ENCODE peak calls at places on chromosomes 1 and 21, in eight cellular contexts. V, F, U, J, E, X, R and Z are unnamed samples. For H3K27me3 and H3K4me1, the result is how much of the 10 kb centered on the place peaks cover.

GRCh38 chr1:9901148-9902059 is 8.7 kb downstream of the CTNNBIP1 start:
- DNase-seq in V (peak), F (no peak), U (no peak), J (no peak), E (no peak), X (no peak), R (no peak), Z (peak)

GRCh38 chr1:84143796-84144565 is at the start of gene PRKACB:
- DNase-seq in V (no peak), F (no peak), U (peak), J (no peak), E (no peak), X (peak), R (no peak), Z (no peak)

GRCh38 chr1:238223067-238223640 is 332.4 kb upstream of the ZP4 start:
- DNase-seq in V (no peak), F (no peak), U (no peak), J (no peak), E (no peak), X (no peak), R (no peak), Z (no peak)

GRCh38 chr21:45895778-45896370 is 85.7 kb upstream of the COL6A1 start:
- DNase-seq in V (no peak), F (no peak), U (no peak), J (no peak), E (no peak), X (no peak), R (no peak), Z (no peak)

GRCh38 chr1:34476371-34476770 is 278.5 kb upstream of the GJB5 start:
- DNase-seq in V (no peak), F (no peak), U (no peak), J (no peak), E (no peak), X (no peak), R (no peak), Z (no peak)

GRCh38 chr1:60600532-60600931 is 481.8 kb upstream of the NFIA start:
- DNase-seq in V (no peak), F (no peak), U (no peak), J (no peak), E (no peak), X (no peak), R (no peak), Z (no peak)

GRCh38 chr1:150066328-150066727 is 1.2 kb upstream of the VPS45 start:
- DNase-seq in V (no peak), F (no peak), U (no peak), J (no peak), E (no peak), X (no peak), R (no peak), Z (no peak)

GRCh38 chr21:43611598-43612369 is 47.5 kb downstream of the HSF2BP start:
- DNase-seq in V (peak), F (peak), U (no peak), J (peak), E (no peak), X (peak), R (peak), Z (peak)

GRCh38 chr1:28935293-28935692 is 20.9 kb downstream of the EPB41 start:
- DNase-seq in V (no peak), F (no peak), U (no peak), J (no peak), E (no peak), X (no peak), R (no peak), Z (no peak)

GRCh38 chr1:111202366-111202706 is 1.9 kb upstream of the DENND2D start:
- DNase-seq in V (no peak), F (no peak), U (no peak), J (no peak), E (no peak), X (no peak), R (no peak), Z (no peak)

GRCh38 chr1:9126511-9126910 is 2.4 kb downstream of the GPR157 start:
- DNase-seq in V (no peak), F (no peak), U (no peak), J (no peak), E (no peak), X (no peak), R (no peak), Z (no peak)

GRCh38 chr1:230243583-230244377 is 176.7 kb downstream of the GALNT2 start:
- DNase-seq in V (no peak), F (peak), U (no peak), J (no peak), E (no peak), X (peak), R (no peak), Z (no peak)

GRCh38 chr1:240139511-240139910 is 47.8 kb downstream of the FMN2 start:
- DNase-seq in V (no peak), F (peak), U (no peak), J (no peak), E (no peak), X (no peak), R (no peak), Z (no peak)

GRCh38 chr1:90434460-90434859 is 282.6 kb downstream of the BARHL2 start:
- DNase-seq in V (no peak), F (peak), U (peak), J (no peak), E (no peak), X (no peak), R (no peak), Z (no peak)

GRCh38 chr1:115140442-115141144 is 51.3 kb upstream of the TSPAN2 start:
- DNase-seq in V (no peak), F (no peak), U (no peak), J (no peak), E (no peak), X (no peak), R (no peak), Z (no peak)

GRCh38 chr1:226656201-226656600 is 82.9 kb downstream of the ITPKB start:
- DNase-seq in V (no peak), F (peak), U (no peak), J (no peak), E (no peak), X (no peak), R (no peak), Z (peak)

GRCh38 chr1:6002714-6003501 is 10.7 kb upstream of the NPHP4 start:
- DNase-seq in V (peak), F (no peak), U (no peak), J (no peak), E (no peak), X (no peak), R (peak), Z (peak)

GRCh38 chr1:79791488-79792211 is 785.1 kb upstream of the ADGRL4 start:
- DNase-seq in V (no peak), F (no peak), U (no peak), J (no peak), E (no peak), X (no peak), R (no peak), Z (no peak)

GRCh38 chr1:154272999-154273563 is 652 bp downstream of the HAX1 start:
- DNase-seq in V (no peak), F (no peak), U (no peak), J (no peak), E (no peak), X (no peak), R (no peak), Z (no peak)

GRCh38 chr1:45890078-45890477 is 86.7 kb downstream of the MAST2 start:
- DNase-seq in V (no peak), F (no peak), U (no peak), J (no peak), E (no peak), X (no peak), R (no peak), Z (no peak)

GRCh38 chr1:13817906-13818305 is 117.9 kb downstream of the PRDM2 start:
- DNase-seq in V (no peak), F (no peak), U (no peak), J (no peak), E (no peak), X (no peak), R (no peak), Z (no peak)

GRCh38 chr1:42910985-42911384 is 47.7 kb downstream of the SLC2A1 start:
- DNase-seq in V (no peak), F (peak), U (no peak), J (no peak), E (no peak), X (no peak), R (no peak), Z (no peak)

GRCh38 chr1:173867141-173867752 is 542 bp downstream of the GAS5 start:
- DNase-seq in V (no peak), F (no peak), U (no peak), J (no peak), E (no peak), X (no peak), R (no peak), Z (no peak)

GRCh38 chr1:235745448-235746136 is 96.0 kb upstream of the GNG4 start:
- DNase-seq in V (no peak), F (no peak), U (no peak), J (no peak), E (no peak), X (peak), R (no peak), Z (no peak)

GRCh38 chr1:110990541-110990940 is 26.8 kb upstream of the LRIF1 start:
- DNase-seq in V (no peak), F (no peak), U (no peak), J (no peak), E (no peak), X (no peak), R (no peak), Z (no peak)

GRCh38 chr1:87549691-87550090 is 221.0 kb downstream of the LMO4 start:
- DNase-seq in V (no peak), F (no peak), U (no peak), J (no peak), E (no peak), X (peak), R (no peak), Z (no peak)

GRCh38 chr1:221912230-221912629 is 170.3 kb upstream of the DUSP10 start:
- DNase-seq in V (no peak), F (no peak), U (no peak), J (no peak), E (no peak), X (no peak), R (no peak), Z (no peak)

GRCh38 chr1:153490272-153491051 is 30.0 kb upstream of the S100A7 start:
- DNase-seq in V (no peak), F (no peak), U (no peak), J (no peak), E (no peak), X (peak), R (no peak), Z (peak)

GRCh38 chr1:222034790-222035189 is 292.9 kb upstream of the DUSP10 start:
- DNase-seq in V (no peak), F (no peak), U (peak), J (no peak), E (no peak), X (peak), R (no peak), Z (no peak)

GRCh38 chr21:15445327-15445726 is 284.5 kb upstream of the USP25 start:
- DNase-seq in V (no peak), F (no peak), U (no peak), J (no peak), E (no peak), X (no peak), R (no peak), Z (no peak)

GRCh38 chr1:154982897-154983648 is at the start of gene FLAD1:
- DNase-seq in V (peak), F (peak), U (peak), J (peak), E (peak), X (peak), R (peak), Z (peak)

GRCh38 chr21:8993943-8994639 is 1527.3 kb upstream of the TPTE start:
- DNase-seq in V (no peak), F (no peak), U (no peak), J (no peak), E (no peak), X (no peak), R (no peak), Z (no peak)

GRCh38 chr1:111923766-111924165 is 65.7 kb downstream of the KCND3 start:
- DNase-seq in V (no peak), F (no peak), U (no peak), J (no peak), E (no peak), X (no peak), R (no peak), Z (no peak)

GRCh38 chr1:11539850-11540772 is 61.2 kb downstream of the DISP3 start:
- DNase-seq in V (peak), F (no peak), U (no peak), J (no peak), E (no peak), X (no peak), R (no peak), Z (no peak)

GRCh38 chr1:234093741-234094140 is 189.3 kb downstream of the SLC35F3 start:
- DNase-seq in V (no peak), F (no peak), U (no peak), J (no peak), E (no peak), X (no peak), R (peak), Z (peak)

GRCh38 chr1:26537951-26538352 is 8.4 kb downstream of the RPS6KA1 start:
- DNase-seq in V (peak), F (peak), U (no peak), J (no peak), E (no peak), X (peak), R (no peak), Z (no peak)

GRCh38 chr1:200437556-200438203 is 27.8 kb upstream of the ZNF281 start:
- DNase-seq in V (no peak), F (no peak), U (no peak), J (no peak), E (no peak), X (peak), R (no peak), Z (no peak)

GRCh38 chr1:46169811-46170454 is 5.0 kb upstream of the TSPAN1 start:
- DNase-seq in V (no peak), F (no peak), U (no peak), J (no peak), E (no peak), X (no peak), R (no peak), Z (no peak)

GRCh38 chr1:147807405-147807804 is 47.0 kb upstream of the GJA5 start:
- DNase-seq in V (no peak), F (peak), U (no peak), J (no peak), E (no peak), X (no peak), R (no peak), Z (no peak)

GRCh38 chr21:27300770-27301169 is 333.9 kb upstream of the ADAMTS5 start:
- DNase-seq in V (no peak), F (no peak), U (no peak), J (no peak), E (no peak), X (peak), R (no peak), Z (no peak)

GRCh38 chr1:17849216-17849615 is 94.1 kb downstream of the ACTL8 start:
- DNase-seq in V (no peak), F (peak), U (no peak), J (no peak), E (no peak), X (peak), R (no peak), Z (no peak)
- H3K27me3 ChIP-seq in V (under half), F (under half), U (under half), J (under half), E (under half), X (under half), R (under half), Z (under half)

GRCh38 chr1:198178615-198179014 is 21.8 kb downstream of the NEK7 start:
- DNase-seq in V (no peak), F (no peak), U (no peak), J (no peak), E (no peak), X (no peak), R (no peak), Z (no peak)

GRCh38 chr1:198176179-198176578 is 19.4 kb downstream of the NEK7 start:
- DNase-seq in V (no peak), F (no peak), U (no peak), J (no peak), E (no peak), X (no peak), R (no peak), Z (no peak)

GRCh38 chr1:198173832-198174231 is 17.0 kb downstream of the NEK7 start:
- DNase-seq in V (no peak), F (no peak), U (no peak), J (no peak), E (no peak), X (peak), R (no peak), Z (no peak)

GRCh38 chr1:198174297-198174696 is 17.5 kb downstream of the NEK7 start:
- DNase-seq in V (no peak), F (no peak), U (no peak), J (no peak), E (no peak), X (no peak), R (no peak), Z (no peak)

GRCh38 chr1:198175418-198176170 is 18.8 kb downstream of the NEK7 start:
- DNase-seq in V (no peak), F (no peak), U (no peak), J (no peak), E (no peak), X (peak), R (no peak), Z (no peak)
- H3K4me1 ChIP-seq in V (under half), F (under half), U (half or more), J (under half), E (under half), X (under half), R (under half), Z (half or more)

DNA sequence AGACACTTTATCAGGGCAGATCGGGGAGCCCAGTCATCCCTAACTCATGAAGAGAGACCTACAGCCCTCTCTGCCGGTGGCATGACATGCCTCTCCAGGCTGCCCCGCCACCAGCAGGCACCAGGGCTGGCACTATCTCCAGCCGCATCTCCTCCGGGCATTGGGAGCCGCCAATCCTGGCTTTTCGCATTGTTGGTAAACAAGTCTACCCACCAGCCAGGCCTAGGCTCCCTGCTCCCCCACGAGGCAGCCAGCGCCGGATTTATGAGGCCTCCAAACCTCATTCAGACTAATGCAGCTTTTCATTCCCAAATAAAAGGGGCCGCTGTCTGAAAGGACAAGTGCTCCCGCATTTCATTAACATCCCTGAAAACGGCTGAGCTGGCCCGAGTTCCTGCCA is 3.4 kb upstream of the GRIK3 start:
- DNase-seq in V (no peak), F (no peak), U (no peak), J (no peak), E (no peak), X (no peak), R (no peak), Z (no peak)
- H3K27me3 ChIP-seq in V (under half), F (under half), U (under half), J (under half), E (under half), X (under half), R (under half), Z (half or more)

GRCh38 chr1:30763654-30764248 is 6.2 kb upstream of the LAPTM5 start:
- DNase-seq in V (no peak), F (no peak), U (no peak), J (no peak), E (no peak), X (peak), R (no peak), Z (no peak)
- H3K4me1 ChIP-seq in V (under half), F (under half), U (under half), J (half or more), E (under half), X (under half), R (under half), Z (under half)

GRCh38 chr1:109908857-109909256 is 1.8 kb upstream of the CSF1 start:
- DNase-seq in V (no peak), F (no peak), U (no peak), J (no peak), E (no peak), X (no peak), R (no peak), Z (no peak)
- H3K27me3 ChIP-seq in V (under half), F (under half), U (under half), J (half or more), E (under half), X (under half), R (under half), Z (under half)

GRCh38 chr1:2251786-2252185 is 23.7 kb downstream of the SKI start:
- DNase-seq in V (peak), F (no peak), U (no peak), J (no peak), E (no peak), X (no peak), R (no peak), Z (peak)
- H3K4me1 ChIP-seq in V (under half), F (under half), U (under half), J (under half), E (half or more), X (under half), R (under half), Z (half or more)

GRCh38 chr1:203340112-203340804 is 10.7 kb downstream of the FMOD start:
- DNase-seq in V (no peak), F (peak), U (peak), J (peak), E (peak), X (peak), R (peak), Z (peak)
- H3K27me3 ChIP-seq in V (under half), F (under half), U (half or more), J (under half), E (under half), X (under half), R (under half), Z (under half)

GRCh38 chr1:178614286-178614685 is 101.4 kb downstream of the TEX35 start:
- DNase-seq in V (no peak), F (peak), U (no peak), J (no peak), E (no peak), X (no peak), R (no peak), Z (no peak)
- H3K4me1 ChIP-seq in V (under half), F (under half), U (under half), J (under half), E (under half), X (under half), R (under half), Z (under half)

DNA sequence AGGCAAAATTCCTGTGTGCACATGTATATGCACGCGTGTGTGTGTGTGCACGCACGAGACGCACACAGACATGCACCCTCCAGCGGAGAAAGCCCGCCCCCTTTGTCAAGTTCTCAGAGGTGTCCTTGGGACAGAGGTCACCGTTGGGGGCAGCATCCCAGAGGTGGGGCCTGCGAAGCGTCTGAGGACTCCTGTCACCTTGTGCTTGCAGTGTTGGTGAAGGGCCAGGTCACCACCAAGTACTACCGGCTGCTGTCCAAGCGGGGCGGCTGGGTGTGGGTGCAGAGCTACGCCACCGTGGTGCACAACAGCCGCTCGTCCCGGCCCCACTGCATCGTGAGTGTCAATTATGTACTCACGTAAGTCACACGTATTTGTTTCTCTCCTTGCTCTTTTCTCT is 42.6 kb downstream of the SIM2 start:
- DNase-seq in V (no peak), F (no peak), U (no peak), J (no peak), E (no peak), X (no peak), R (no peak), Z (peak)
- H3K27me3 ChIP-seq in V (under half), F (under half), U (under half), J (under half), E (under half), X (under half), R (under half), Z (under half)